ENCODE peak calls at places on chromosomes 11 and 22, in ten cellular contexts. One of them, this sample, is unnamed.

GRCh38 chr22:38832005-38832978 is 11.5 kb downstream of the NPTXR start:
- DNase-seq in adrenal gland: no peak
- DNase-seq in brain microvascular endothelial cell: no peak
- DNase-seq in foreskin keratinocyte: no peak
- DNase-seq in AG04450: no peak
- DNase-seq in breast epithelium: no peak
- DNase-seq in mammary epithelial cell: no peak
- DNase-seq in left ventricle myocardium inferior: no peak
- DNase-seq in lung: no peak
- DNase-seq in tibial nerve: no peak
- DNase-seq in this sample: no peak

GRCh38 chr11:93541884-93542752 is 1.1 kb downstream of the SMCO4 start:
- DNase-seq in tibial nerve: peak; percentile 18
- DNase-seq in AG04450: no peak
- DNase-seq in adrenal gland: peak; percentile 59
- DNase-seq in brain microvascular endothelial cell: peak; percentile 63
- DNase-seq in mammary epithelial cell: peak; percentile 44
- DNase-seq in left ventricle myocardium inferior: peak; percentile 45
- DNase-seq in breast epithelium: no peak
- DNase-seq in lung: peak; percentile 39
- DNase-seq in foreskin keratinocyte: peak; percentile 34
- DNase-seq in this sample: no peak

GRCh38 chr11:8531982-8532381 is 62.0 kb downstream of the STK33 start:
- DNase-seq in left ventricle myocardium inferior: no peak
- DNase-seq in foreskin keratinocyte: no peak
- DNase-seq in lung: no peak
- DNase-seq in AG04450: no peak
- DNase-seq in mammary epithelial cell: no peak
- DNase-seq in brain microvascular endothelial cell: no peak
- DNase-seq in adrenal gland: no peak
- DNase-seq in tibial nerve: no peak
- DNase-seq in breast epithelium: no peak
- DNase-seq in this sample: no peak

GRCh38 chr11:64687641-64688533 is 35.1 kb downstream of the NRXN2 start:
- DNase-seq in left ventricle myocardium inferior: no peak
- DNase-seq in breast epithelium: no peak
- DNase-seq in AG04450: no peak
- DNase-seq in tibial nerve: no peak
- DNase-seq in brain microvascular endothelial cell: no peak
- DNase-seq in foreskin keratinocyte: no peak
- DNase-seq in adrenal gland: peak; percentile 45
- DNase-seq in mammary epithelial cell: no peak
- DNase-seq in lung: no peak
- DNase-seq in this sample: no peak

GRCh38 chr22:17638182-17638431 is 450 bp upstream of the BCL2L13 start:
- DNase-seq in breast epithelium: no peak
- DNase-seq in lung: no peak
- DNase-seq in brain microvascular endothelial cell: no peak
- DNase-seq in mammary epithelial cell: no peak
- DNase-seq in tibial nerve: peak; percentile 47
- DNase-seq in left ventricle myocardium inferior: no peak
- DNase-seq in foreskin keratinocyte: peak; percentile 72
- DNase-seq in AG04450: no peak
- DNase-seq in adrenal gland: no peak
- DNase-seq in this sample: peak; percentile 56

GRCh38 chr11:94702481-94702880 is 65.7 kb upstream of the AMOTL1 start:
- DNase-seq in tibial nerve: no peak
- DNase-seq in breast epithelium: no peak
- DNase-seq in brain microvascular endothelial cell: no peak
- DNase-seq in mammary epithelial cell: no peak
- DNase-seq in AG04450: no peak
- DNase-seq in left ventricle myocardium inferior: no peak
- DNase-seq in adrenal gland: no peak
- DNase-seq in foreskin keratinocyte: no peak
- DNase-seq in lung: no peak
- DNase-seq in this sample: no peak

GRCh38 chr11:57434640-57435546 is 8.0 kb upstream of the SLC43A3 start:
- DNase-seq in tibial nerve: peak; percentile 64
- DNase-seq in mammary epithelial cell: peak; percentile 90
- DNase-seq in brain microvascular endothelial cell: peak; percentile 81
- DNase-seq in adrenal gland: peak; percentile 56
- DNase-seq in foreskin keratinocyte: peak; percentile 62
- DNase-seq in left ventricle myocardium inferior: no peak
- DNase-seq in breast epithelium: peak; percentile 38
- DNase-seq in AG04450: peak; percentile 86
- DNase-seq in lung: peak; percentile 51
- DNase-seq in this sample: peak; percentile 85

GRCh38 chr11:119789766-119790407 is 60.9 kb upstream of the NECTIN1 start:
- DNase-seq in mammary epithelial cell: no peak
- DNase-seq in tibial nerve: no peak
- DNase-seq in foreskin keratinocyte: no peak
- DNase-seq in AG04450: no peak
- DNase-seq in brain microvascular endothelial cell: no peak
- DNase-seq in breast epithelium: no peak
- DNase-seq in adrenal gland: no peak
- DNase-seq in lung: no peak
- DNase-seq in left ventricle myocardium inferior: no peak
- DNase-seq in this sample: no peak

GRCh38 chr11:119169272-119169719 is 771 bp downstream of the NLRX1 start:
- DNase-seq in foreskin keratinocyte: peak; percentile 52
- DNase-seq in tibial nerve: no peak
- DNase-seq in lung: peak; percentile 53
- DNase-seq in mammary epithelial cell: peak; percentile 37
- DNase-seq in AG04450: no peak
- DNase-seq in breast epithelium: peak; percentile 65
- DNase-seq in adrenal gland: peak; percentile 71
- DNase-seq in left ventricle myocardium inferior: peak; percentile 35
- DNase-seq in brain microvascular endothelial cell: no peak
- DNase-seq in this sample: peak; percentile 57

GRCh38 chr22:44616882-44617655 is 84.9 kb upstream of the PRR5 start:
- DNase-seq in foreskin keratinocyte: no peak
- DNase-seq in brain microvascular endothelial cell: no peak
- DNase-seq in mammary epithelial cell: no peak
- DNase-seq in lung: no peak
- DNase-seq in tibial nerve: no peak
- DNase-seq in breast epithelium: no peak
- DNase-seq in AG04450: no peak
- DNase-seq in left ventricle myocardium inferior: peak; percentile 36
- DNase-seq in adrenal gland: no peak
- DNase-seq in this sample: no peak

GRCh38 chr11:1563149-1563638 is 8.9 kb downstream of the DUSP8 start:
- DNase-seq in brain microvascular endothelial cell: no peak
- DNase-seq in mammary epithelial cell: no peak
- DNase-seq in AG04450: no peak
- DNase-seq in tibial nerve: no peak
- DNase-seq in lung: no peak
- DNase-seq in foreskin keratinocyte: no peak
- DNase-seq in adrenal gland: no peak
- DNase-seq in left ventricle myocardium inferior: no peak
- DNase-seq in breast epithelium: no peak
- DNase-seq in this sample: no peak

GRCh38 chr11:63838150-63838681 is 694 bp upstream of the MARK2 start:
- DNase-seq in brain microvascular endothelial cell: no peak
- DNase-seq in AG04450: no peak
- DNase-seq in lung: no peak
- DNase-seq in mammary epithelial cell: no peak
- DNase-seq in foreskin keratinocyte: no peak
- DNase-seq in breast epithelium: no peak
- DNase-seq in left ventricle myocardium inferior: no peak
- DNase-seq in tibial nerve: no peak
- DNase-seq in adrenal gland: peak; percentile 32
- DNase-seq in this sample: no peak

GRCh38 chr22:30212996-30213441 is 33.5 kb downstream of the LIF start:
- DNase-seq in adrenal gland: no peak
- DNase-seq in breast epithelium: no peak
- DNase-seq in brain microvascular endothelial cell: peak; percentile 83
- DNase-seq in left ventricle myocardium inferior: no peak
- DNase-seq in lung: no peak
- DNase-seq in foreskin keratinocyte: no peak
- DNase-seq in tibial nerve: no peak
- DNase-seq in mammary epithelial cell: no peak
- DNase-seq in AG04450: no peak
- DNase-seq in this sample: no peak

GRCh38 chr22:38936562-38936961 is 20.8 kb upstream of the APOBEC3A start:
- DNase-seq in brain microvascular endothelial cell: no peak
- DNase-seq in left ventricle myocardium inferior: no peak
- DNase-seq in foreskin keratinocyte: no peak
- DNase-seq in adrenal gland: no peak
- DNase-seq in lung: no peak
- DNase-seq in breast epithelium: no peak
- DNase-seq in tibial nerve: no peak
- DNase-seq in AG04450: no peak
- DNase-seq in mammary epithelial cell: no peak
- DNase-seq in this sample: no peak

GRCh38 chr22:23184764-23185113 is 4.4 kb downstream of the BCR start:
- DNase-seq in brain microvascular endothelial cell: no peak
- DNase-seq in mammary epithelial cell: no peak
- DNase-seq in foreskin keratinocyte: no peak
- DNase-seq in tibial nerve: no peak
- DNase-seq in left ventricle myocardium inferior: no peak
- DNase-seq in adrenal gland: no peak
- DNase-seq in breast epithelium: no peak
- DNase-seq in lung: no peak
- DNase-seq in AG04450: no peak
- DNase-seq in this sample: no peak

DNA sequence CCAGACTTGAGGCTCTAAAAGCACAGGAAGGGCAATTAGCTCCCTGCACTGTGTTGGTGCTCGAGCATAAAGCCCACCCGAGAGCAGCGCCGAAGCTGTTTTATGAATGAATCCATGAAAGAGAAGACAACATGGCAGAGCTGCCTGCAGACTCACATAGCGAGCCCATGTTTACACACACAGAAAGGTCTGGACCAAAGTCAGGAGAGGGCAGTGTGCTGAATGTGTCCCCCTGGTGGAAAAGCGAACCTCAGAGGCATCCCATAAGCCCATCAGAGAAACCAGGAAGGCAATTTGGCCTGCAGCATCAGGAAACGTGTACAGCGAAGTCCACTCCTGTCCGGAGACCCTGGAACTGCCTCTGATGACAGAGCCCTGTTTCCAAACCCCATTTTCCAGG is 37.1 kb downstream of the CHRDL2 start:
- DNase-seq in adrenal gland: no peak
- DNase-seq in brain microvascular endothelial cell: no peak
- DNase-seq in mammary epithelial cell: no peak
- DNase-seq in lung: no peak
- DNase-seq in foreskin keratinocyte: no peak
- DNase-seq in left ventricle myocardium inferior: no peak
- DNase-seq in breast epithelium: no peak
- DNase-seq in tibial nerve: no peak
- DNase-seq in AG04450: no peak
- DNase-seq in this sample: no peak
- TF ChIP-seq CTCF in adrenal gland: no peak
- TF ChIP-seq CTCF in brain microvascular endothelial cell: peak; percentile 62
- TF ChIP-seq CTCF in mammary epithelial cell: no peak
- TF ChIP-seq CTCF in lung: no peak
- TF ChIP-seq CTCF in foreskin keratinocyte: no peak
- TF ChIP-seq CTCF in left ventricle myocardium inferior: no peak
- TF ChIP-seq CTCF in breast epithelium: no peak
- TF ChIP-seq CTCF in tibial nerve: no peak
- TF ChIP-seq CTCF in AG04450: peak; percentile 43
- TF ChIP-seq CTCF in this sample: no peak

DNA sequence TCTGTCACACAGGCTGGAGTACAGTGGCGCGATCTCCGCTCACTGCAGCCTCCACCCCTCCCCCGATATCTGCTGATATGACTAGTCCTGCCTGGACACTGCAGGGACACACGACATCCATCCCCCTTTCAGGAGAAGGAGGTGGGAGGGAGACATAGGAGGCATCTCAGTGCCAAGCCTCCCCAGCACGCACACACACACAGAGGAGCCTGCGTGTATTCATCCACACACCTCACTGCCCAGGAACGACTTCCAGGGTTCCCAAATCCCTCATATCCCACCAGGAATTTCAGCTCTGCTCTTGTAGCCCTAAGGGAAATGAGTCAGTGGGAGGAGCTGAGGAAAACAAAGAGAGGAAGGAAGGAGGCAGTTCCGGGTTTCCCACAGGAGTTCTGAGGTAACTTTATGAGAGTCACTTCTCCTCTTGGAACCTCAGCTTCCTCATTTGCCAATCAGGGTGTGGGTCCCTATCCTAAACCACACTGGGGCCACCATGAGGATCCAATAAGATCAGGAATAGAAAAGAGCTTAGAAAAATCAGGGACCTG is 37.2 kb upstream of the ACER3 start:
- DNase-seq in brain microvascular endothelial cell: peak; percentile 63
- DNase-seq in breast epithelium: no peak
- DNase-seq in foreskin keratinocyte: peak; percentile 85
- DNase-seq in lung: no peak
- DNase-seq in adrenal gland: peak; percentile 32
- DNase-seq in mammary epithelial cell: peak; percentile 81
- DNase-seq in AG04450: no peak
- DNase-seq in tibial nerve: no peak
- DNase-seq in left ventricle myocardium inferior: no peak
- DNase-seq in this sample: peak; percentile 91
- H3K27ac ChIP-seq in brain microvascular endothelial cell: peak overlapping the region; percentile 67
- H3K27ac ChIP-seq in breast epithelium: peak overlapping the region; percentile 72
- H3K27ac ChIP-seq in foreskin keratinocyte: no peak overlapping the region
- H3K27ac ChIP-seq in lung: peak overlapping the region; percentile 95
- H3K27ac ChIP-seq in adrenal gland: peak overlapping the region; percentile 65
- H3K27ac ChIP-seq in mammary epithelial cell: peak overlapping the region; percentile 50
- H3K27ac ChIP-seq in AG04450: no peak overlapping the region
- H3K27ac ChIP-seq in tibial nerve: peak overlapping the region; percentile 64
- H3K27ac ChIP-seq in left ventricle myocardium inferior: peak overlapping the region; percentile 94
- H3K27ac ChIP-seq in this sample: peak overlapping the region; percentile 93

DNA sequence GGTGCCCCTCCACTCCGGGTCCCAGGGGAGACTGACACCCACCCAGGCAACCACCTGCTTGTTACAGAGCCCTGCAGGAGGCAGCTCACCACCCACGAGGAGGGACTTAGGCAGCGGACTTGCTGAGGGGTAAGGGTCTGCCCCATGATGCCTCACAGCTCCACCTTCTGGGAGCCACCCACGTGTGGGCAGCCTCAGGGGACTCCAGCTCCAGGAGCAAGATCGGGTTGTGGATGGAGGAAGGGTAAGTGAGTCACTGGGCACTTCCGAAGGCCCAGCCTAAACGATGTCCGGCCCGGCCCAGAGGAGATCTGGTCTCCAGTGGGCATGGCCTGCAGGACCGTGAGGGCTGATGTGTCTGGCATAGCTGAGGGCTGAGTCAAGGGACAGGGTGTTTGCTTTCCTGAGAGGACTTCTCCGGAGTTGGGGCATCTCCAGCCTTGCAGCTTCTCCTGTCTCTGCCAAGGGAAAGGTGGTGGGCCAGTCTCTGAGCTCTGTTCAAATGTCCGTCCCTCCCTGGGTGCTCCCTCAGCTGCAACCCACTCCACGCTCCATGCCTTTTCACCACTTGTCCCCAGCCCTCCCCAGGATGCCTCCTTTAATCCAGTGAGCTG is 32.3 kb upstream of the P2RY2 start:
- DNase-seq in lung: no peak
- DNase-seq in foreskin keratinocyte: peak; percentile 66
- DNase-seq in tibial nerve: no peak
- DNase-seq in AG04450: peak; percentile 27
- DNase-seq in adrenal gland: no peak
- DNase-seq in mammary epithelial cell: peak; percentile 96
- DNase-seq in breast epithelium: no peak
- DNase-seq in left ventricle myocardium inferior: no peak
- DNase-seq in brain microvascular endothelial cell: peak; percentile 42
- DNase-seq in this sample: peak; percentile 79
- TF ChIP-seq CTCF in lung: no peak
- TF ChIP-seq CTCF in foreskin keratinocyte: no peak
- TF ChIP-seq CTCF in tibial nerve: no peak
- TF ChIP-seq CTCF in AG04450: no peak
- TF ChIP-seq CTCF in adrenal gland: no peak
- TF ChIP-seq CTCF in mammary epithelial cell: no peak
- TF ChIP-seq CTCF in breast epithelium: no peak
- TF ChIP-seq CTCF in left ventricle myocardium inferior: no peak
- TF ChIP-seq CTCF in brain microvascular endothelial cell: no peak
- TF ChIP-seq CTCF in this sample: no peak

GRCh38 chr11:71342116-71342515 is 89.7 kb upstream of the SHANK2 start:
- DNase-seq in adrenal gland: no peak
- DNase-seq in breast epithelium: no peak
- DNase-seq in tibial nerve: no peak
- DNase-seq in left ventricle myocardium inferior: no peak
- DNase-seq in lung: no peak
- DNase-seq in AG04450: no peak
- DNase-seq in mammary epithelial cell: peak; percentile 75
- DNase-seq in foreskin keratinocyte: no peak
- DNase-seq in brain microvascular endothelial cell: no peak
- DNase-seq in this sample: no peak
- H3K27ac ChIP-seq in adrenal gland: no peak overlapping the region
- H3K27ac ChIP-seq in breast epithelium: no peak overlapping the region
- H3K27ac ChIP-seq in tibial nerve: no peak overlapping the region
- H3K27ac ChIP-seq in left ventricle myocardium inferior: no peak overlapping the region
- H3K27ac ChIP-seq in lung: no peak overlapping the region
- H3K27ac ChIP-seq in AG04450: no peak overlapping the region
- H3K27ac ChIP-seq in mammary epithelial cell: no peak overlapping the region
- H3K27ac ChIP-seq in foreskin keratinocyte: no peak overlapping the region
- H3K27ac ChIP-seq in brain microvascular endothelial cell: no peak overlapping the region
- H3K27ac ChIP-seq in this sample: no peak overlapping the region